ENCODE peak calls at places on chromosome 17, in seven cellular contexts. V, H, C, Y, D, W and S are unnamed samples.

GRCh38 chr17:15470536-15470935 is 3.1 kb upstream of the CDRT4 start:
- DNase-seq in H (no peak), C (no peak), W (no peak), V (no peak), D (no peak), Y (no peak), S (no peak)

GRCh38 chr17:57138956-57139576 is 54.0 kb downstream of the AKAP1 start:
- DNase-seq in D (no peak), H (no peak), V (no peak), Y (no peak), W (no peak), C (no peak), S (no peak)

GRCh38 chr17:81662002-81662401 is 4.4 kb downstream of the OXLD1 start:
- DNase-seq in D (no peak), V (no peak), W (no peak), H (no peak), C (no peak), Y (no peak), S (no peak)

GRCh38 chr17:41512789-41513547 is 5.7 kb downstream of the KRT15 start:
- DNase-seq in W (no peak), C (no peak), Y (no peak), H (no peak), D (no peak), V (no peak), S (no peak)

GRCh38 chr17:31074772-31075538 is 19.8 kb upstream of the NF1 start:
- DNase-seq in D (no peak), W (peak; percentile 5), H (no peak), V (no peak), C (no peak), Y (no peak), S (no peak)

GRCh38 chr17:40551874-40552768 is 13.2 kb downstream of the CCR7 start:
- DNase-seq in D (no peak), C (peak; percentile 29), W (peak; percentile 78), H (peak; percentile 7), Y (peak; percentile 86), V (no peak), S (no peak)

GRCh38 chr17:164536-165235 is 16.8 kb downstream of the DOC2B start:
- DNase-seq in Y (peak; percentile 72), V (no peak), H (peak; percentile 10), D (peak; percentile 26), C (peak; percentile 47), W (no peak), S (peak; percentile 45)

GRCh38 chr17:57486978-57487377 is 230.7 kb downstream of the MSI2 start:
- DNase-seq in Y (no peak), D (no peak), W (no peak), V (no peak), C (no peak), H (peak; percentile 41), S (no peak)

GRCh38 chr17:29102046-29102445 is 59.1 kb downstream of the PIPOX start:
- DNase-seq in Y (no peak), W (no peak), C (no peak), D (no peak), V (no peak), H (no peak), S (no peak)

GRCh38 chr17:39576187-39576586 is 31.5 kb downstream of the NEUROD2 start:
- DNase-seq in H (peak; percentile 18), Y (no peak), C (no peak), W (no peak), V (no peak), D (no peak), S (no peak)

GRCh38 chr17:17503566-17504130 is 7.5 kb upstream of the RASD1 start:
- DNase-seq in C (no peak), W (no peak), D (no peak), H (no peak), V (no peak), Y (no peak), S (no peak)

GRCh38 chr17:7586673-7587419 is 3.0 kb downstream of the SOX15 start:
- DNase-seq in C (peak; percentile 54), W (no peak), Y (no peak), V (peak; percentile 46), D (no peak), H (no peak), S (no peak)

GRCh38 chr17:791807-792206 is 9.7 kb downstream of the MRM3 start:
- DNase-seq in Y (no peak), V (no peak), W (no peak), D (no peak), H (no peak), C (no peak), S (no peak)

GRCh38 chr17:41624208-41625101 is at the start of gene KRT17:
- DNase-seq in Y (no peak), V (peak; percentile 32), C (no peak), H (no peak), D (no peak), W (no peak), S (no peak)

GRCh38 chr17:12089809-12090384 is 69.2 kb downstream of the MAP2K4 start:
- DNase-seq in D (peak; percentile 7), V (no peak), C (no peak), Y (peak; percentile 28), W (no peak), H (no peak), S (no peak)

GRCh38 chr17:62703776-62704380 is 76.4 kb downstream of the MRC2 start:
- DNase-seq in D (peak; percentile 51), C (peak; percentile 83), H (peak; percentile 64), V (peak; percentile 76), W (peak; percentile 85), Y (peak; percentile 70), S (peak; percentile 47)

GRCh38 chr17:36074365-36074764 is 10.3 kb downstream of the CCL18 start:
- DNase-seq in H (no peak), Y (no peak), W (no peak), C (no peak), D (no peak), V (no peak), S (no peak)

DNA sequence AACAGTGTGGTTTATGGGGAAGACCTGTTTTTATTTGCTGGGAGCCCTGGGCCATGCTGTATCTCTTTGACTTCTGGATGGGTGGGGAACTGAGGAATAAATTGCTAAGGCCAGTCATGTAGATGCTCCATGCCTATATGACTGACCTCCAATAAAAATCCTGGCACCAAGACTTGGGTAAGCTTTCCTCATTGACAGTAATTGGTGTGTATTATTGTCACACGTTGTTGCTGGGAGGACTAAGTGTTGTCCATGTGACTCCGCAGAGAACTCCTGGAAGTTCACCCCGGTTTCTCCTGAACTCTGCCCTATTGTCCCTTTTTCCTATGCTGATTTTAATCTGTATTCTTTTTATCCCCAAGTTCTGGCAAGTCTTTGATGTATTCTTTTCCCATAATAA is 33.4 kb upstream of the USP22 start:
- DNase-seq in W (no peak), C (no peak), D (no peak), V (no peak), Y (no peak), H (no peak), S (no peak)
- H3K4me3 ChIP-seq in W (no peak overlapping the region), C (no peak overlapping the region), D (no peak overlapping the region), V (no peak overlapping the region), Y (no peak overlapping the region), H (no peak overlapping the region), S (no peak overlapping the region)

GRCh38 chr17:27495460-27495859 is 39.2 kb downstream of the KSR1 start:
- DNase-seq in Y (no peak), H (no peak), C (no peak), W (no peak), V (no peak), D (no peak), S (no peak)

GRCh38 chr17:27496005-27496404 is 39.8 kb downstream of the KSR1 start:
- DNase-seq in H (no peak), W (no peak), D (no peak), V (no peak), C (no peak), Y (no peak), S (no peak)

GRCh38 chr17:27497696-27498095 is 41.4 kb downstream of the KSR1 start:
- DNase-seq in Y (no peak), V (no peak), W (no peak), H (no peak), D (no peak), C (no peak), S (no peak)

GRCh38 chr17:27496971-27497370 is 40.7 kb downstream of the KSR1 start:
- DNase-seq in W (no peak), H (no peak), C (no peak), Y (no peak), V (no peak), D (no peak), S (no peak)

DNA sequence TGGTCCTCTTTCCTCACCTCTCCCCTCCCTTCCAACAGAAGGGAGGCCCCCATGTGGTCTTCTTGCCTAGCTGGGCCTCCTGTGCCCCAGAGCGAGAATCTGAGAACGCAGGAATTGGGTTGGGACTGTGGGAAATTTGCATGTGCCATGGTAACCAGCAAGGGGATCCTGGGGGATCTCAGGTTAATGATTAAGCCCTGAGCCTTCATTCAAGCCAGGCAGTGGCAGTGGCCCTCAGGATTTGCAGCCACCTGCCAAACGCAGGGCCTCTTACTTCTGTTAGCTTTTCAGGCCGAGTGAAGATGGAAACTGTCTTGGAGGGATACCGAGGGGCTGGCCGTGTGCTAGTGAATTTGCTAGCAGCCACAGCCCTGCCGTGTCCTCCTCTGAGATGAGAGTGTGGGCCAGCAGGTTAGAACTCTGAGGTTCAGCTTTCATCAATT is 40.3 kb downstream of the KSR1 start:
- DNase-seq in V (peak; percentile 86), Y (no peak), D (no peak), H (no peak), W (no peak), C (peak; percentile 47), S (no peak)
- H3K4me1 ChIP-seq in V (peaks cover 33% of the 10 kb centered on the region), Y (peaks cover 26% of the 10 kb centered on the region), D (no peaks in the 10 kb centered on the region), H (no peaks in the 10 kb centered on the region), W (no peaks in the 10 kb centered on the region), C (peaks cover 34% of the 10 kb centered on the region), S (no peaks in the 10 kb centered on the region)

DNA sequence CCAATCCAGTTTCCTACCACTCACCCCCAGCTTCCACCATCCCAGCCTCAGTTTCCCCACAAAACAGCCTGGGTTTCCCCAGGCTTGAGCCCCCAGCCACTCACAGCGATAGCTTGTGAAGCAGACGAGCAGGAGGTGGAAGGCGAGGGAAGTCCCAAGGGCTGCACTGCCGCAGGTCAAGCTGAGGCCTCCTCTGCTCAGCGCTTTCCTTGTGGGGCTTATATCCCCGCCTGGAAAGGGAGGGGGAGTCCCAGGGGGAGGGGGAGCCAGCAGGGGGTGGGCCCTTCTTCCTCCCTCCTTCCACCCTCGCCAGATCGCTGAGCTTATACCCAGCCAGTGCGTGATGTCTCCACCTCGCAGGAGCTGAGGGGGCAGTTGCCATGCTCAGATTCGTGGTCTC is at the start of gene PYY:
- DNase-seq in Y (no peak), D (no peak), V (no peak), C (no peak), W (no peak), H (no peak), S (no peak)
- H3K4me3 ChIP-seq in Y (peak within 1 kb of the TSS; percentile 24), D (no peak within 1 kb of the TSS), V (no peak within 1 kb of the TSS), C (peak within 1 kb of the TSS; percentile 25), W (no peak within 1 kb of the TSS), H (no peak within 1 kb of the TSS), S (no peak within 1 kb of the TSS)

GRCh38 chr17:70172449-70172848 is 3.1 kb downstream of the KCNJ2 start:
- DNase-seq in W (no peak), V (no peak), H (no peak), Y (no peak), C (no peak), D (no peak), S (no peak)
- H3K4me1 ChIP-seq in W (no peaks in the 10 kb centered on the region), V (peaks cover 5% of the 10 kb centered on the region), H (no peaks in the 10 kb centered on the region), Y (no peaks in the 10 kb centered on the region), C (peaks cover 11% of the 10 kb centered on the region), D (no peaks in the 10 kb centered on the region), S (no peaks in the 10 kb centered on the region)